ENCODE peak calls at places on chromosome 19, in seven cellular contexts. M is body of pancreas, B is testis, F is thyroid gland, O is left lung, X is endothelial cell of umbilical vein, H is adrenal gland. Y is an unnamed sample.
A peak's percentile ranks its signal among the peaks of the same experiment; 100 is the strongest.

GRCh38 chr19:42440357-42441046 is 2.2 kb downstream of the CXCL17 start:
- DNase-seq in M (peak; percentile 82), B (peak; percentile 86), F (peak; percentile 78), O (peak; percentile 78), X (peak; percentile 63), H (peak; percentile 82), Y (peak; percentile 62)

GRCh38 chr19:43774103-43774939 is 6.5 kb downstream of the KCNN4 start:
- DNase-seq in M (peak; percentile 72), B (peak; percentile 68), F (peak; percentile 18), O (no peak), X (peak; percentile 70), H (peak; percentile 71), Y (peak; percentile 67)

GRCh38 chr19:39814595-39814994 is 19.4 kb downstream of the DYRK1B start:
- DNase-seq in M (no peak), B (no peak), F (no peak), O (no peak), X (no peak), H (no peak), Y (no peak)

GRCh38 chr19:39145180-39145953 is 19.8 kb downstream of the PAK4 start:
- DNase-seq in M (peak; percentile 67), B (peak; percentile 73), F (peak; percentile 59), O (no peak), X (no peak), H (no peak), Y (peak; percentile 74)

GRCh38 chr19:46731007-46731501 is 14.1 kb upstream of the PRKD2 start:
- DNase-seq in M (no peak), B (no peak), F (no peak), O (peak; percentile 80), X (peak; percentile 88), H (peak; percentile 83), Y (no peak)

GRCh38 chr19:44723299-44723951 is 24.5 kb downstream of the CEACAM16 start:
- DNase-seq in M (no peak), B (no peak), F (no peak), O (no peak), X (no peak), H (no peak), Y (no peak)

GRCh38 chr19:54158812-54159351 is 639 bp downstream of the LENG1 start:
- DNase-seq in M (no peak), B (no peak), F (no peak), O (no peak), X (no peak), H (no peak), Y (no peak)

GRCh38 chr19:42420055-42420544 is 7.1 kb downstream of the LIPE start:
- DNase-seq in M (peak; percentile 53), B (peak; percentile 36), F (no peak), O (peak; percentile 34), X (peak; percentile 36), H (peak; percentile 62), Y (peak; percentile 59)

GRCh38 chr19:35357867-35358573 is at the start of gene FFAR3:
- DNase-seq in M (peak; percentile 70), B (peak; percentile 34), F (no peak), O (peak; percentile 57), X (no peak), H (peak; percentile 24), Y (no peak)

GRCh38 chr19:13002389-13002898 is 7.2 kb downstream of the NFIX start:
- DNase-seq in M (peak; percentile 45), B (no peak), F (peak; percentile 66), O (no peak), X (no peak), H (no peak), Y (peak; percentile 91)

GRCh38 chr19:39193785-39194184 is 3.0 kb upstream of the NCCRP1 start:
- DNase-seq in M (peak; percentile 91), B (no peak), F (no peak), O (no peak), X (no peak), H (no peak), Y (no peak)

GRCh38 chr19:53612762-53613526 is 18.9 kb upstream of the DPRX start:
- DNase-seq in M (no peak), B (no peak), F (no peak), O (no peak), X (no peak), H (no peak), Y (no peak)

GRCh38 chr19:41936416-41936850 is 8.2 kb upstream of the ERFL start:
- DNase-seq in M (no peak), B (no peak), F (no peak), O (no peak), X (no peak), H (no peak), Y (no peak)

GRCh38 chr19:17575871-17576757 is 20.7 kb downstream of the COLGALT1 start:
- DNase-seq in M (no peak), B (peak; percentile 33), F (no peak), O (no peak), X (no peak), H (no peak), Y (no peak)

GRCh38 chr19:49468746-49469447 is 5.1 kb upstream of the FLT3LG start:
- DNase-seq in M (peak; percentile 55), B (peak; percentile 90), F (peak; percentile 18), O (peak; percentile 57), X (no peak), H (no peak), Y (no peak)

DNA sequence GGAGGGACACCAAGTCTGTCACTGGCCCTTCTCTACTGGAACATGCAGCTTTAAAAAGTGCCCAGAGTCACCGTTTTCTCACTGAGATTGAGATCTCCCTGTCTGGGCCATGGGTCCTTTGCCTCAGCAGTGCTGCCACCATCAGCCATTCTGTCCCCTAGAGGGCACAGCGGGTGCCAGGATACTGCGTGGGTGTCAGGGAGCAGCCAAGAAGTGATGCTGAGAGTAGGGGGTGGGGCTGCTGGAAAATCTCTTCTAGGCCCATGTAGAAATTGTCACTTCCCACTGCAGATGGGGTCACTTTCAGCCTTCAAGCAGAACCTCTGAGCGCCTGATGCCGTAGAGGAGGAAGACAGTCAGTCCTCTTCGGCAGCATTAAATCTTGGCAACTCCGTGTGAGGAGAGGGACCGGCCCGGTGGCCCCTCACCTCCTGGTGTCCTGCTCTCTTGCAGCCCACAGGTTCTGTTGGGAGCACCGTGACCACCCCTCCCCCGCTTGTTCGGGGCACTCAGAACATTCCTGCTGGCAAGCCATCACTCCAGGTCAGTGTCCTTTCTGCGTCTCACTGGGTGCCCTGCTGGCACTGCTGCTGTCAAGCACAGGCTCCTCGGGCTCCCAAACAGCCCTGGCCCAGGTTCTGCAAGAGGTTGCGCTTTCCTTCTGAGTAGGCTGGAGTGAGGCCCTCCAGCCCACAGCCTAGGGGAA is 21.4 kb downstream of the TSSK6 start:
- DNase-seq in M (no peak), B (no peak), F (no peak), O (no peak), X (no peak), H (no peak), Y (no peak)
- TF ChIP-seq CTCF in M (no peak), B (no peak), F (no peak), O (no peak), X (no peak), H (no peak), Y (no peak)

GRCh38 chr19:55855160-55855559 is 18.8 kb downstream of the NLRP4 start:
- DNase-seq in M (no peak), B (no peak), F (no peak), O (no peak), X (no peak), H (no peak), Y (no peak)
- H3K4me3 ChIP-seq in M (no peak overlapping the region), B (no peak overlapping the region), F (no peak overlapping the region), O (no peak overlapping the region), X (no peak overlapping the region), H (no peak overlapping the region), Y (no peak overlapping the region)

DNA sequence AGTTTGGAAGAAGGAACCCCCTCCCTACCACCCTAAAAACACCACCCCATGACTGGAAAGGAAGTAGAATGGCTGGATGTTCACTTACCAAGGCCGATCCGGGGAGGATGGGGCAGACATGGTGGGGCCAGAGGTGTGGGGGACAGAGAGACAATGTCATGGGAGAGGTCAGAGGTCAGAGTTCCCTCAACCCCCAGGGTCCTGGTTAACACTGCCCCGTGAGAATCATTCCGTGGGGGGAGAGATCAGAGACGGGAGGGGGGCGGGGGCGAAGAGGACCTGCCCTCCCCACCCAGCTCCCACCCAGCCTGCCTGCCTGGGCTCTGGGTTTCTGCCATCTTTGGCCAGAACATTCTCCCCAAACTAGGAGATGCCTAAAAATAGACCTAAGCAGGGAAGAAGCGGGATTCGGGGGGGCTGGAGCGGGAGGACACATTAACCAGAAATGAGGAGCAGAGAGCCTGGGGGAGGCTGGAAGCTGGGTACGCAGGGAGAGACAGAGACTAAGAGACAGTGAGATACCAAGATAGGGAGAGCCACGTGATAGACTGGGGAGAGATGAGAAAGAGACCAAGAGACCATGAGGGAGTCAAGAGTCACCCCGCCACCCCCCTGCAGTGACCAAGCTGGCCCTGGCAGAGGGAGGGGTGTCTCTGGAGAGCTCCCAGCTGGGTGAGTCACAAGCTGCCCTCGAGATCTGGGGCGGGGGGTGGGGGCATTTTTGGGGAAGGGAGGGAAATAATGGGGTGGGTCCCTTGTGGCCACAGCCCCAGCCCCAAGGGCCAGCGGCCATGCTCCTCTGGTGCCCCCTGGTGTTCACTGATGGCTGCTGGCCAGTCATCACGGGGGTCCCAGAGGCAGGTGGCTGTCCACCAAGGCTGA is 6.1 kb upstream of the KANK2 start:
- DNase-seq in M (peak; percentile 63), B (peak; percentile 88), F (peak; percentile 83), O (peak; percentile 79), X (peak; percentile 54), H (peak; percentile 96), Y (peak; percentile 60)
- H3K27ac ChIP-seq in M (peak overlapping the region; percentile 43), B (peak overlapping the region; percentile 85), F (peak overlapping the region; percentile 92), O (peak overlapping the region; percentile 62), X (peak overlapping the region; percentile 49), H (peak overlapping the region; percentile 93), Y (peak overlapping the region; percentile 88)

GRCh38 chr19:30406220-30406944 is 34.2 kb downstream of the ZNF536 start:
- DNase-seq in M (no peak), B (peak; percentile 60), F (peak; percentile 60), O (no peak), X (no peak), H (peak; percentile 54), Y (peak; percentile 74)
- TF ChIP-seq CTCF in M (peak; percentile 39), B (no peak), F (peak; percentile 74), O (no peak), X (no peak), H (peak; percentile 61), Y (peak; percentile 54)

DNA sequence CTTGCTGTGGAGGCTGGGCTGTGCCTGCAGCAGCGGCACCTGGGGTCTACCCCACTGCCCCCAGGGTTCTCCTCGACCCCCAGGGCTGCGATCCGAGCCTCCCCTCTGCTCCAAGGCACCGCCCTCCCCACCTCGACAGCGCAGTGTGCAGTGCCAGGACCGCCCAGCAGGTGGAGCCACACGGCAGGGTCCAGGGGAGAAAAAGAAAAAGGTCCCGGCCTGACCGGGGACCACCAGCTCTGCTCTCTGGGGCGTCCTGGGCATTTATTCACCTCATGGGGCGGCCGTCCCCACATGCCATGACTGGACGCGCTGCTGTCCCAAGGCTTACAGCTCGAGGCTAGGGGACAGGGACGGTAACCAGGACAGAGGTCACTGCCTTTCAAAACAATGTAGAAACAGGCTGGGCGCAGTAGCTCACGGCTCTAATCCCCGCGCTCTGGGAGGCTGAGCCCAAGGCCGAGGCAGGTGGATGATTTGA is 10.6 kb downstream of the REXO1 start:
- DNase-seq in M (no peak), B (no peak), F (no peak), O (no peak), X (peak; percentile 44), H (peak; percentile 58), Y (no peak)
- H3K4me3 ChIP-seq in M (no peak overlapping the region), B (no peak overlapping the region), F (no peak overlapping the region), O (no peak overlapping the region), X (no peak overlapping the region), H (no peak overlapping the region), Y (no peak overlapping the region)